ENCODE peak calls at places on chromosomes 2 and 18, in four cellular contexts. F is testis, Z is NB4, U is A549. R is an unnamed sample.

GRCh38 chr2:227219312-227220105 is 55.1 kb downstream of the COL4A3 start:
- DNase-seq in F (no peak), Z (no peak), U (peak), R (no peak)

GRCh38 chr2:237931205-237931721 is 35.6 kb upstream of the UBE2F start:
- DNase-seq in F (no peak), Z (peak), U (no peak), R (no peak)

GRCh38 chr2:241666627-241667400 is 19.8 kb downstream of the DTYMK start:
- DNase-seq in F (no peak), Z (no peak), U (no peak), R (no peak)

GRCh38 chr2:175282300-175282699 is 100.8 kb upstream of the ATP5MC3 start:
- DNase-seq in F (no peak), Z (peak), U (peak), R (no peak)

GRCh38 chr2:30862054-30862651 is 54.9 kb upstream of the CAPN13 start:
- DNase-seq in F (peak), Z (peak), U (peak), R (no peak)

GRCh38 chr2:74536166-74536950 is 6.6 kb downstream of the HTRA2 start:
- DNase-seq in F (no peak), Z (no peak), U (no peak), R (peak)

GRCh38 chr2:112714836-112715631 is 5.8 kb upstream of the NT5DC4 start:
- DNase-seq in F (no peak), Z (no peak), U (peak), R (no peak)

GRCh38 chr2:28624798-28625701 is 126.6 kb upstream of the PPP1CB start:
- DNase-seq in F (peak), Z (peak), U (no peak), R (peak)

GRCh38 chr2:11506611-11506969 is 27.3 kb upstream of the GREB1 start:
- DNase-seq in F (peak), Z (no peak), U (no peak), R (no peak)

GRCh38 chr2:42967959-42968674 is 175.7 kb upstream of the HAAO start:
- DNase-seq in F (peak), Z (no peak), U (no peak), R (peak)

GRCh38 chr2:19914266-19914975 is 12.6 kb upstream of the TTC32 start:
- DNase-seq in F (no peak), Z (no peak), U (no peak), R (no peak)

GRCh38 chr2:5387421-5387820 is 304.8 kb upstream of the SOX11 start:
- DNase-seq in F (no peak), Z (no peak), U (no peak), R (no peak)

GRCh38 chr2:215784371-215784783 is 229.0 kb downstream of the MREG start:
- DNase-seq in F (no peak), Z (no peak), U (no peak), R (no peak)

GRCh38 chr2:37982147-37982582 is 57.1 kb downstream of the RMDN2 start:
- DNase-seq in F (peak), Z (peak), U (peak), R (peak)

GRCh38 chr2:23703583-23704385 is 223.1 kb downstream of the ATAD2B start:
- DNase-seq in F (no peak), Z (no peak), U (no peak), R (no peak)

GRCh38 chr2:201127570-201127969 is 11.6 kb downstream of the CFLAR start:
- DNase-seq in F (peak), Z (no peak), U (peak), R (peak)

GRCh38 chr2:19676770-19677169 is 225.0 kb downstream of the TTC32 start:
- DNase-seq in F (no peak), Z (peak), U (peak), R (no peak)

GRCh38 chr2:23925702-23926288 is 1.1 kb downstream of the ATAD2B start:
- DNase-seq in F (peak), Z (peak), U (peak), R (peak)

GRCh38 chr2:63792523-63792922 is 49.2 kb upstream of the UGP2 start:
- DNase-seq in F (no peak), Z (peak), U (peak), R (no peak)

GRCh38 chr2:128404709-128405466 is 86.2 kb upstream of the HS6ST1 start:
- DNase-seq in F (peak), Z (no peak), U (no peak), R (no peak)

GRCh38 chr2:135056790-135057189 is 4.7 kb downstream of the RAB3GAP1 start:
- DNase-seq in F (no peak), Z (no peak), U (no peak), R (no peak)

GRCh38 chr2:42924436-42924897 is 132.1 kb upstream of the HAAO start:
- DNase-seq in F (no peak), Z (no peak), U (no peak), R (no peak)

DNA sequence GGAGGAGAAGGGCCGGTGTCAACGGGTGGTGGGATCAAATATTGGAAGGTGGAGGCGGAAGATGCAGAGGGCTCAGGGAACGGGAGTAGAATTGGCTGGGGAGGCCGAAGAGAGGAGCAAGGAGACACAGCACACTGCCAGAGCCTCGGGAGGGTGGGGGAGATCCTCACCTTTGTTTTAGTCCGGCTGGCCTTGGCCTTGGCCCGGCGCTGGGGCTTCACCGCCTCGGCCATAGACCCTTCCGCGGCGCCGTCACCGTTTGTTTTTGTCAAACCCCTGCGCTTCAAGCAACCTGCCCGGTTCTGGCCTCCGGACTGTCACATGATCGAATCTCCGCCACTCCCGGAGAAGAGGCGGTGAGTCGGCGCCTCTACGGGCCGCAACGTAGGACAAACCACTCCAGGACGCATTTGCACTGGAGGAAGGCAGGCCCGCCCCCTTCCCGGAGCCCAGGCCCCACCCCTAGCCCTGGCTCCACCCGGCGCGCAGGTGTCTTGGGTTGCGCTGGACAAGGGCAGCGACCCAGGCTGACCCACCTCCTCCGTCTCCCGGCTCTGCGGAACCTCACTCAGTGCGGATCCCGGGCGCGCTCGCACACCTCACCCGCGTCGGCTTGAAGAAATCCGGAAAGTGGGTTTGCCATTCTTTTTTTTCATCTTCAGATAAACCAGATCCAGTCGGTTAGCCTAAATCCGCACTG is at the start of gene EPG5:
- DNase-seq in F (peak), Z (peak), U (peak), R (peak)
- TF ChIP-seq POLR2A in F (no peak), Z (peak), U (peak), R (no peak)

GRCh38 chr18:35835838-35836237 is 136.6 kb upstream of the RMP24 start:
- DNase-seq in F (no peak), Z (no peak), U (no peak), R (no peak)

GRCh38 chr18:35836932-35837331 is 135.5 kb upstream of the RMP24 start:
- DNase-seq in F (no peak), Z (no peak), U (no peak), R (no peak)

GRCh38 chr18:35835366-35835765 is 137.1 kb upstream of the RMP24 start:
- DNase-seq in F (no peak), Z (no peak), U (no peak), R (no peak)

GRCh38 chr18:35841283-35841682 is 131.2 kb upstream of the RMP24 start:
- DNase-seq in F (no peak), Z (no peak), U (no peak), R (no peak)

GRCh38 chr18:35837922-35838496 is 134.5 kb upstream of the RMP24 start:
- DNase-seq in F (no peak), Z (no peak), U (no peak), R (no peak)
- TF ChIP-seq CTCF in F (no peak), Z (no peak), U (no peak), R (no peak)

GRCh38 chr2:98468621-98469236 is 24.1 kb downstream of the INPP4A start:
- DNase-seq in F (no peak), Z (peak), U (no peak), R (no peak)
- TF ChIP-seq POLR2A in F (no peak), Z (no peak), U (no peak), R (no peak)

GRCh38 chr2:120517790-120518469 is 172.0 kb downstream of the INHBB start:
- DNase-seq in F (no peak), Z (no peak), U (no peak), R (no peak)
- TF ChIP-seq CTCF in F (no peak), Z (no peak), U (no peak), R (no peak)

DNA sequence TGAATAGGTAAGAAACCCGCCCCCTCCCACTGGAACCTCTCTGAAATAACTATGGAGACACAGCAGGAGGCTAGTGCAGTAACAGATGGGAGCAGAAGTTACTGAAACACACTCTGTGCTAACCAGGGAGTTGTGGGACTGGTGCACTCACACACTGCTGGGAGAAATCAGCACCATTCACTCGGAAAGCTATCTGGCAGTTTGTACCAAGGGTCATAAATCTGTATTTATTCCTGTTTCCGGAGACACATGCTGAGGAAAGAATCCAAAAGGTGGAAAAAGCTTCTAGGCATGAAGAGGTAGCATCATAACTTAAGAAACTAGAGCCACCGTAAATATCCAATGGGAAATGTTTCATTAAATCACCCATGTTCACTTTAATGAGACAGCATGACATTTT is 39.9 kb downstream of the TGFA start:
- DNase-seq in F (no peak), Z (no peak), U (no peak), R (no peak)
- TF ChIP-seq POLR2A in F (no peak), Z (no peak), U (no peak), R (no peak)

DNA sequence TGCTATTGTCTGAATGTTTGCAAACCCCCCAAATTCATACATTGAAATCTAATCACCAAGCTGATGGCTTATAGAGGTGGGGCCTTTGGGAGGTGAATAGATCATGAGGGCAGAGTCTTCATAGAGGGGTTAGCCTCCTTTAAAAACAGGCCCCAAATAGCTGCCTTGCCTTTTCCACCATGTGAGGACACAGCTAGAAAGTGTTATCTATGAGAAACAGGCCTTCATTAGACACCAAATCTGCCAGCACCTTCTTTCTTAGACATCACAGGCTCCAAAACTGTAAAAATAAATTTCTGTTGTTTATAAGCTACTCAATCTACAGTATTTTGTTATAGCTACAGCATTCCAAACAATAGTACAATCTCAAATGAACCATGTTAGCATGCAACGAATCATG is 459.3 kb upstream of the GCFC2 start:
- DNase-seq in F (no peak), Z (no peak), U (no peak), R (no peak)
- TF ChIP-seq CTCF in F (no peak), Z (no peak), U (no peak), R (no peak)

DNA sequence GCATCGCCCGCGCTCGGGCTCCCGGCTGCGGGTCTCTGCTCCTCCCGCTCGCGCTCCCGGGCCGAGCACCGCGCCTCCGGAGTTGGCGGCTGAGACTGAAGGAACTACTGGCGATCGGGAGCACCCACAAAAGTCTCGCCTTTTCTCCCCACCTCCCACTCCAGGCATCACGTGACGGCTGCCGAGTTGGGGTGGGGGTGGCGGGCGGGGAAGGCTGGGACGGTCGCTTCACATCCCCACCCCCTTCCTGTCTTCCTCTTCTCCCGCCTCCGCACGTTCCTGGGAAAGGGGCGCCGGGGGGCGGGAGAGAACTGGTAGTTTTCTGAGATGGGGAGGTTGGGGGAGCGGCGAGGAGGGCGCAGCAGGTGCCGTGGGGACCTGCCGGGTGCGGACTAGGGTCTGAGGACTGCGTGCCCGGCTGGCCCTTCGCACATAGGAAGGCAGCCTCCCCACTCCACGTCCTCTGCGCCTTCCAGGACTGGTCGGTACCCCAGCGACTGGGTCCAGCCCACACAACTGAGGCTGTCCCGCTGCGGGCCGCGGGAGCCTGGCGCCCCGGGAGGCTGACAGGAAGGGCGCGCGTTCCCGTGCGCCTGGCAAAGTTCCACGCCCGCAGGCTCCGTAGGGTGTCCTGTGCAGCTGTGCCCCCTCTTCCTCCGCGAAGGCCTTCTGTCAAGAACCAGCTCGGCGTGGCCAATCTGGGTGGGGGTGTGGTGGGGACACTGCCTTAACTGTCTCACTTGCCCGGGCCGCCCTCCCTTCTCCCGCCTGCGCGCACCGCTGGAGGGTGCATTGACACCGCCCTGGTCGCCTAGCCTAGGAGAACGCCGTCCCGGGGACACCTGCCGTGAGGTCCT is at the start of gene LYPD1:
- DNase-seq in F (peak), Z (no peak), U (peak), R (peak)
- TF ChIP-seq POLR2A in F (no peak), Z (no peak), U (no peak), R (no peak)

DNA sequence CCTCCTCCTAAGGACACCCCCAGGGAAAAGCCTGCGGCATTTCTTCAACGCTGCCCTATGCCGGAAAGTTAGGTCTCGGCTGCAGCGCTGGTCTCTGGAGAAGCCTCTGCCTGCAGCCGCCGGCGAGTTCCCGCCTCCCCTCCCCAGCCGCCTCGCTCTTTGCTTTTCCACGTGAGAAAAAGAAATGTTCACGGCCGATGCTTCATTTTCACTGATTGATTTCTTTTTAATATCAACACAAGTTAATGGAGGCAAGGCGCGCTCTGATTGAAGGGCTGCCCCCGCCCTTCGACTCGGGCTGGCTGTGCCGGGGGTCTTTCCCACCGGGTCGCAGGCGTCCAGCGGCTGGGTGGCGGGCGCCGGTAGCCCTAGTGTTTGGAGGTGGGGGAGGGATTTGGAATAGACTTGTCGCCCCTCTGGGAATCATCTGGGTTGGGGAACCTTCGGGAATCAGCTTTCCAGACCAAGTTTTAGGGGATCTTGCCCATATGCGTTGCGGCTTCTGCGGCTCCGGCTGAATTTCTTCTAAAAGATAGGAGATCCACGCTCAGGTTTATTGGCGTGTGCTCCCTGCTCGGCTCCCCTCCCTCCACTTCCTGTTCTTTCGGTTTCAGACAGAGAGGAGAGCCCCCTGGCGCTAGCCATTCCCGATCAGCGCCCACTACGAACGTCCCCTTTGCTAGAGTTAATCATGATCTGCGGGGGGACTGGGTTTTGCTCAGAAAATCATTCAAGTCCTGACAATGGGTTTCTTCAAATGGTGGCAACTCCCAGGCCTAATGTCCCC is 4.1 kb downstream of the NRP2 start:
- DNase-seq in F (no peak), Z (no peak), U (no peak), R (no peak)
- TF ChIP-seq CTCF in F (no peak), Z (no peak), U (no peak), R (no peak)

DNA sequence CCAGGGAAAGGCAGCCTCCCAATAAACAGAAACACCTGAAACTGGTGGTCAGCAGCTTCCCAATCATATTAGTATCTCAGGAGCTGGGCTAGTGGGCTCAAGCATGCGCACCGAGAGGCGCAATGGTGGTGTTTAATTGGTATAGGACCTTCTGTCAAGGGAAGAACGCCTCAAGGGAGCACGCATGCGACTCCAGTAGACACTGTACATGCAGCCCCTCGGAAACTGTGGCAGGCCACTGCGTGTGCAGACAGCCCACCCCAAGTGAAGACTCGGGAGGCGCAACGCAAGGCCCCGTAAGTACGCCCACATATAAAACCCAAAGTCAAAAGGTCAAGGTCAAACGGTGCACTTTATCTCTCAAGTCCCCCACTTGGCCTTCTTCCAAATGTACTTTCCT is 1405.8 kb downstream of the DPP10 start:
- DNase-seq in F (no peak), Z (no peak), U (no peak), R (no peak)
- TF ChIP-seq POLR2A in F (no peak), Z (no peak), U (no peak), R (no peak)

GRCh38 chr2:222451270-222451674 is 26.9 kb downstream of the SGPP2 start:
- DNase-seq in F (no peak), Z (no peak), U (no peak), R (no peak)
- TF ChIP-seq CTCF in F (no peak), Z (no peak), U (no peak), R (no peak)

R was measured in heart left ventricle.